ENCODE peak calls at places on chromosomes 13 and 19, in eight cellular contexts. T is stimulated activated naive CD8-positive, alpha-beta T cell treated with anti-CD3 and anti-CD28 coated beads, Interleukin-15, amount 100 ng/mL, for 72 hours; J is T-helper 2 cell; X is mucosa of gallbladder; M is stimulated activated CD8-positive, alpha-beta memory T cell treated with anti-CD3 and anti-CD28 coated beads, Interleukin-7, amount 100 ng/mL, for 48 hours; D is aorta; L is HEK293T; Q is fibroblast of gingiva. B is an unnamed sample.

GRCh38 chr19:19110410-19111137 is 27.7 kb downstream of the TMEM161A start:
- DNase-seq in D (no peak), Q (no peak), T (no peak), J (no peak), M (no peak), X (no peak), L (no peak), B (no peak)

GRCh38 chr13:25844559-25845434 is 207.0 kb downstream of the SHISA2 start:
- DNase-seq in L (no peak), T (no peak), Q (peak), D (no peak), M (no peak), X (no peak), J (no peak), B (no peak)

GRCh38 chr13:49597043-49597669 is 11.8 kb upstream of the RCBTB1 start:
- DNase-seq in L (no peak), T (no peak), Q (no peak), J (no peak), M (no peak), X (no peak), D (no peak), B (no peak)

GRCh38 chr19:55178781-55179569 is 1.1 kb downstream of the SYT5 start:
- DNase-seq in T (peak), J (peak), Q (peak), M (peak), D (peak), L (peak), X (peak), B (peak)

GRCh38 chr19:44998025-44998424 is 3.2 kb upstream of the RELB start:
- DNase-seq in Q (no peak), L (no peak), X (no peak), D (no peak), J (no peak), M (no peak), T (no peak), B (no peak)

GRCh38 chr13:33610471-33611015 is 207.4 kb upstream of the RFC3 start:
- DNase-seq in T (peak), D (peak), Q (no peak), X (no peak), M (peak), L (no peak), J (peak), B (peak)

GRCh38 chr19:55255618-55256423 is 3.0 kb downstream of the PPP6R1 start:
- DNase-seq in M (no peak), X (no peak), L (no peak), J (peak), D (no peak), Q (no peak), T (peak), B (no peak)

GRCh38 chr19:3176715-3177501 is 1.7 kb upstream of the S1PR4 start:
- DNase-seq in D (peak), X (no peak), T (peak), J (peak), M (no peak), Q (no peak), L (no peak), B (no peak)

GRCh38 chr19:49129238-49129583 is 9.9 kb downstream of the PPFIA3 start:
- DNase-seq in D (no peak), J (no peak), M (no peak), X (no peak), L (no peak), Q (no peak), T (no peak), B (no peak)

GRCh38 chr13:101417043-101417406 is 717 bp upstream of the NALCN start:
- DNase-seq in D (no peak), T (no peak), J (no peak), L (peak), X (no peak), Q (no peak), M (no peak), B (no peak)

GRCh38 chr13:32946558-32946957 is 69.7 kb upstream of the KL start:
- DNase-seq in L (no peak), Q (no peak), D (no peak), M (no peak), T (no peak), J (no peak), X (no peak), B (no peak)

GRCh38 chr13:21637296-21637695 is 33.3 kb upstream of the MICU2 start:
- DNase-seq in L (no peak), D (no peak), X (peak), T (peak), Q (no peak), M (no peak), J (no peak), B (no peak)

GRCh38 chr13:99354371-99354951 is 47.3 kb upstream of the GPR183 start:
- DNase-seq in L (no peak), D (no peak), T (peak), J (no peak), Q (peak), X (no peak), M (no peak), B (no peak)

GRCh38 chr13:25689539-25689938 is 317.8 kb downstream of the ATP8A2 start:
- DNase-seq in Q (no peak), L (no peak), T (no peak), M (no peak), D (no peak), J (no peak), X (no peak), B (no peak)

GRCh38 chr13:98214008-98214643 is 37.1 kb upstream of the RNF113B start:
- DNase-seq in J (no peak), X (no peak), D (no peak), L (no peak), T (no peak), Q (no peak), M (no peak), B (no peak)

GRCh38 chr13:42992585-42993122 is 613 bp upstream of the EPSTI1 start:
- DNase-seq in D (no peak), T (peak), X (no peak), L (no peak), J (no peak), M (no peak), Q (no peak), B (no peak)

GRCh38 chr19:52967772-52968171 is 5.1 kb upstream of the ZNF816 start:
- DNase-seq in J (no peak), M (no peak), L (no peak), X (no peak), Q (no peak), D (no peak), T (no peak), B (no peak)

GRCh38 chr13:110230661-110231347 is 76.2 kb downstream of the COL4A1 start:
- DNase-seq in L (no peak), J (no peak), D (no peak), Q (no peak), X (peak), T (no peak), M (no peak), B (no peak)

GRCh38 chr19:53182202-53182601 is 11.0 kb downstream of the ZNF665 start:
- DNase-seq in L (no peak), D (no peak), T (no peak), Q (peak), J (no peak), M (no peak), X (no peak), B (no peak)

GRCh38 chr13:24228852-24229458 is 68.4 kb downstream of the SPATA13 start:
- DNase-seq in T (peak), Q (peak), D (no peak), L (peak), X (peak), J (no peak), M (no peak), B (no peak)

GRCh38 chr13:33016414-33017409 is at the start of gene KL:
- DNase-seq in T (peak), L (peak), J (no peak), D (peak), M (no peak), X (no peak), Q (no peak), B (peak)

GRCh38 chr19:8640402-8641004 is 10.1 kb downstream of the NFILZ start:
- DNase-seq in T (no peak), X (peak), L (no peak), J (no peak), M (no peak), D (no peak), Q (peak), B (peak)

GRCh38 chr13:75935805-75936204 is 299.7 kb downstream of the LMO7 start:
- DNase-seq in X (no peak), J (no peak), T (no peak), Q (no peak), L (no peak), D (no peak), M (no peak), B (no peak)

GRCh38 chr19:33736787-33737186 is 59.9 kb upstream of the KCTD15 start:
- DNase-seq in J (no peak), T (no peak), X (no peak), L (no peak), Q (no peak), D (no peak), M (no peak), B (no peak)

GRCh38 chr19:8366961-8367326 is 3.0 kb downstream of the ANGPTL4 start:
- DNase-seq in X (no peak), L (peak), J (no peak), D (peak), T (no peak), Q (peak), M (no peak), B (no peak)

GRCh38 chr13:99214232-99214631 is 13.6 kb downstream of the UBAC2 start:
- DNase-seq in T (peak), L (no peak), Q (no peak), J (peak), M (peak), X (no peak), D (no peak), B (no peak)

GRCh38 chr13:24038846-24039330 is 121.6 kb upstream of the SPATA13 start:
- DNase-seq in Q (peak), M (no peak), T (no peak), D (no peak), X (no peak), J (no peak), L (no peak), B (no peak)

GRCh38 chr19:16213076-16213475 is 15.4 kb downstream of the AP1M1 start:
- DNase-seq in J (no peak), X (no peak), L (no peak), Q (peak), D (no peak), T (no peak), M (no peak), B (no peak)

GRCh38 chr19:31290926-31291590 is 58.2 kb downstream of the TSHZ3 start:
- DNase-seq in M (no peak), T (no peak), J (no peak), L (no peak), Q (no peak), X (no peak), D (no peak), B (no peak)

GRCh38 chr13:111517641-111518010 is 197.2 kb downstream of the TEX29 start:
- DNase-seq in D (no peak), X (no peak), J (no peak), Q (no peak), T (no peak), M (no peak), L (no peak), B (no peak)

GRCh38 chr19:47049307-47049700 is 880 bp upstream of the TMEM160 start:
- DNase-seq in M (no peak), Q (peak), X (no peak), D (no peak), L (no peak), J (no peak), T (no peak), B (no peak)

GRCh38 chr13:60162096-60162495 is 1.6 kb downstream of the DIAPH3 start:
- DNase-seq in D (no peak), M (no peak), L (no peak), J (no peak), X (no peak), Q (no peak), T (no peak), B (no peak)

GRCh38 chr13:112058941-112059340 is 8.0 kb upstream of the SOX1 start:
- DNase-seq in Q (no peak), T (no peak), X (no peak), J (no peak), L (no peak), D (no peak), M (no peak), B (no peak)

GRCh38 chr13:71587778-71588177 is 279.2 kb downstream of the DACH1 start:
- DNase-seq in T (no peak), Q (no peak), D (no peak), J (no peak), M (no peak), X (no peak), L (no peak), B (no peak)

GRCh38 chr19:12484371-12485322 is at the start of gene ZNF709:
- DNase-seq in X (peak), L (peak), D (peak), M (peak), Q (peak), T (peak), J (peak), B (peak)

GRCh38 chr19:8161135-8161646 is 11.8 kb upstream of the FBN3 start:
- DNase-seq in J (no peak), M (no peak), L (peak), T (no peak), D (no peak), Q (no peak), X (no peak), B (no peak)

GRCh38 chr19:38183227-38183914 is 40.7 kb downstream of the DPF1 start:
- DNase-seq in J (no peak), D (no peak), X (no peak), T (no peak), L (no peak), Q (no peak), M (no peak), B (peak)

GRCh38 chr19:40807147-40808020 is 8.4 kb downstream of the EGLN2 start:
- DNase-seq in Q (no peak), J (no peak), D (peak), L (peak), M (no peak), T (no peak), X (no peak), B (no peak)

GRCh38 chr19:6262519-6262918 is 17.3 kb downstream of the MLLT1 start:
- DNase-seq in M (no peak), D (peak), J (no peak), X (no peak), T (no peak), Q (no peak), L (no peak), B (no peak)

GRCh38 chr13:98441056-98441676 is 135.7 kb downstream of the STK24 start:
- DNase-seq in X (no peak), M (no peak), T (no peak), D (peak), J (no peak), Q (no peak), L (no peak), B (no peak)

B was measured in left ventricle myocardium inferior.